ENCODE peak calls at places on chromosomes 3 and 15, in seven cellular contexts. E is NCI-H2081; V is AG08396; Q is stimulated activated naive CD4-positive, alpha-beta T cell; A is ELF-1; Z is ovary; K is upper lobe of right lung. L is an unnamed sample.

GRCh38 chr3:152349397-152349796 is 80.7 kb downstream of the MBNL1 start:
- DNase-seq in E (no peak), V (no peak), Q (no peak), A (no peak), Z (no peak), K (no peak), L (no peak)

GRCh38 chr3:133970916-133971315 is 58.8 kb downstream of the SLCO2A1 start:
- DNase-seq in E (no peak), V (no peak), Q (no peak), A (no peak), Z (no peak), K (no peak), L (no peak)

GRCh38 chr15:51094606-51095569 is at the start of gene TNFAIP8L3:
- DNase-seq in E (no peak), V (peak), Q (no peak), A (peak), Z (peak), K (peak), L (no peak)

GRCh38 chr3:373193-373784 is 176.7 kb downstream of the CHL1 start:
- DNase-seq in E (no peak), V (no peak), Q (no peak), A (no peak), Z (no peak), K (no peak), L (no peak)

GRCh38 chr3:173078525-173078924 is 62.5 kb downstream of the SPATA16 start:
- DNase-seq in E (no peak), V (no peak), Q (no peak), A (no peak), Z (no peak), K (no peak), L (no peak)

GRCh38 chr15:88776646-88777045 is 26.6 kb upstream of the ACAN start:
- DNase-seq in E (no peak), V (no peak), Q (no peak), A (no peak), Z (no peak), K (no peak), L (no peak)

GRCh38 chr3:29373016-29373690 is 92.3 kb downstream of the RBMS3 start:
- DNase-seq in E (no peak), V (no peak), Q (no peak), A (no peak), Z (no peak), K (no peak), L (no peak)

GRCh38 chr3:99114565-99115291 is 213.2 kb upstream of the DCBLD2 start:
- DNase-seq in E (no peak), V (peak), Q (no peak), A (peak), Z (no peak), K (no peak), L (no peak)

GRCh38 chr3:8152826-8153418 is 348.7 kb upstream of the LMCD1 start:
- DNase-seq in E (no peak), V (no peak), Q (no peak), A (no peak), Z (no peak), K (no peak), L (no peak)

GRCh38 chr3:155553800-155554199 is 191.1 kb downstream of the PLCH1 start:
- DNase-seq in E (no peak), V (no peak), Q (no peak), A (no peak), Z (no peak), K (no peak), L (no peak)

GRCh38 chr3:107216711-107217110 is 160.5 kb upstream of the CCDC54 start:
- DNase-seq in E (no peak), V (peak), Q (no peak), A (peak), Z (no peak), K (no peak), L (peak)

GRCh38 chr3:124814620-124815421 is 72.3 kb downstream of the ITGB5 start:
- DNase-seq in E (no peak), V (no peak), Q (no peak), A (no peak), Z (no peak), K (no peak), L (no peak)

GRCh38 chr3:141941093-141941492 is 64.7 kb downstream of the ATP1B3 start:
- DNase-seq in E (no peak), V (no peak), Q (no peak), A (no peak), Z (no peak), K (no peak), L (no peak)

GRCh38 chr15:25345943-25346342 is 92.9 kb downstream of the UBE3A start:
- DNase-seq in E (peak), V (peak), Q (no peak), A (peak), Z (no peak), K (no peak), L (peak)

GRCh38 chr3:112794622-112795172 is 52.0 kb downstream of the CD200R1L start:
- DNase-seq in E (no peak), V (no peak), Q (no peak), A (peak), Z (no peak), K (no peak), L (no peak)

L was measured in stromal cell of bone marrow.